ENCODE peak calls at places on chromosome 7, in four cellular contexts. One of them, this sample, is unnamed.

GRCh38 chr7:47183896-47184629 is 397.8 kb downstream of the TNS3 start:
- DNase-seq in NCI-H1105 treated with DMSO at 0.1 percent for 48 hours: peak; percentile 9
- DNase-seq in activated CD4-positive, alpha-beta T cell treated with anti-CD3 and anti-CD28 coated beads, Interleukin-2, amount 10 ng/mL, durations not matched to agents 7 days and 5 days: no peak
- DNase-seq in HT1080: no peak
- DNase-seq in this sample: no peak

GRCh38 chr7:148763622-148764021 is 64.9 kb downstream of the CUL1 start:
- DNase-seq in activated CD4-positive, alpha-beta T cell treated with anti-CD3 and anti-CD28 coated beads, Interleukin-2, amount 10 ng/mL, durations not matched to agents 7 days and 5 days: no peak
- DNase-seq in NCI-H1105 treated with DMSO at 0.1 percent for 48 hours: no peak
- DNase-seq in HT1080: no peak
- DNase-seq in this sample: no peak

GRCh38 chr7:51354897-51355296 is 38.3 kb upstream of the COBL start:
- DNase-seq in HT1080: no peak
- DNase-seq in activated CD4-positive, alpha-beta T cell treated with anti-CD3 and anti-CD28 coated beads, Interleukin-2, amount 10 ng/mL, durations not matched to agents 7 days and 5 days: no peak
- DNase-seq in NCI-H1105 treated with DMSO at 0.1 percent for 48 hours: no peak
- DNase-seq in this sample: no peak

GRCh38 chr7:65750511-65751344 is 122.1 kb upstream of the VKORC1L1 start:
- DNase-seq in HT1080: peak; percentile 91
- DNase-seq in NCI-H1105 treated with DMSO at 0.1 percent for 48 hours: peak; percentile 89
- DNase-seq in activated CD4-positive, alpha-beta T cell treated with anti-CD3 and anti-CD28 coated beads, Interleukin-2, amount 10 ng/mL, durations not matched to agents 7 days and 5 days: peak; percentile 90
- DNase-seq in this sample: peak; percentile 97

GRCh38 chr7:107234436-107234835 is 65.6 kb downstream of the HBP1 start:
- DNase-seq in HT1080: no peak
- DNase-seq in activated CD4-positive, alpha-beta T cell treated with anti-CD3 and anti-CD28 coated beads, Interleukin-2, amount 10 ng/mL, durations not matched to agents 7 days and 5 days: no peak
- DNase-seq in NCI-H1105 treated with DMSO at 0.1 percent for 48 hours: no peak
- DNase-seq in this sample: no peak

GRCh38 chr7:96414931-96415292 is 93.0 kb upstream of the SLC25A13 start:
- DNase-seq in activated CD4-positive, alpha-beta T cell treated with anti-CD3 and anti-CD28 coated beads, Interleukin-2, amount 10 ng/mL, durations not matched to agents 7 days and 5 days: peak; percentile 69
- DNase-seq in NCI-H1105 treated with DMSO at 0.1 percent for 48 hours: peak; percentile 76
- DNase-seq in HT1080: peak; percentile 36
- DNase-seq in this sample: no peak

GRCh38 chr7:29684787-29685650 is 121.3 kb upstream of the WIPF3 start:
- DNase-seq in HT1080: peak; percentile 57
- DNase-seq in activated CD4-positive, alpha-beta T cell treated with anti-CD3 and anti-CD28 coated beads, Interleukin-2, amount 10 ng/mL, durations not matched to agents 7 days and 5 days: peak; percentile 52
- DNase-seq in NCI-H1105 treated with DMSO at 0.1 percent for 48 hours: peak; percentile 56
- DNase-seq in this sample: peak; percentile 90

GRCh38 chr7:30848121-30848855 is 63.4 kb upstream of the AQP1 start:
- DNase-seq in HT1080: no peak
- DNase-seq in activated CD4-positive, alpha-beta T cell treated with anti-CD3 and anti-CD28 coated beads, Interleukin-2, amount 10 ng/mL, durations not matched to agents 7 days and 5 days: no peak
- DNase-seq in NCI-H1105 treated with DMSO at 0.1 percent for 48 hours: no peak
- DNase-seq in this sample: no peak

GRCh38 chr7:157035302-157035701 is 24.8 kb upstream of the MNX1 start:
- DNase-seq in HT1080: peak; percentile 51
- DNase-seq in activated CD4-positive, alpha-beta T cell treated with anti-CD3 and anti-CD28 coated beads, Interleukin-2, amount 10 ng/mL, durations not matched to agents 7 days and 5 days: no peak
- DNase-seq in NCI-H1105 treated with DMSO at 0.1 percent for 48 hours: no peak
- DNase-seq in this sample: no peak

GRCh38 chr7:45000096-45001032 is at the start of gene CCM2:
- DNase-seq in HT1080: peak; percentile 43
- DNase-seq in NCI-H1105 treated with DMSO at 0.1 percent for 48 hours: peak; percentile 23
- DNase-seq in activated CD4-positive, alpha-beta T cell treated with anti-CD3 and anti-CD28 coated beads, Interleukin-2, amount 10 ng/mL, durations not matched to agents 7 days and 5 days: peak; percentile 18
- DNase-seq in this sample: peak; percentile 89

GRCh38 chr7:65974876-65975275 is 7.1 kb downstream of the GUSB start:
- DNase-seq in activated CD4-positive, alpha-beta T cell treated with anti-CD3 and anti-CD28 coated beads, Interleukin-2, amount 10 ng/mL, durations not matched to agents 7 days and 5 days: no peak
- DNase-seq in NCI-H1105 treated with DMSO at 0.1 percent for 48 hours: no peak
- DNase-seq in HT1080: no peak
- DNase-seq in this sample: no peak

GRCh38 chr7:6228363-6228762 is 44.1 kb downstream of the CYTH3 start:
- DNase-seq in HT1080: no peak
- DNase-seq in activated CD4-positive, alpha-beta T cell treated with anti-CD3 and anti-CD28 coated beads, Interleukin-2, amount 10 ng/mL, durations not matched to agents 7 days and 5 days: no peak
- DNase-seq in NCI-H1105 treated with DMSO at 0.1 percent for 48 hours: no peak
- DNase-seq in this sample: no peak

GRCh38 chr7:81908220-81908619 is 138.4 kb upstream of the HGF start:
- DNase-seq in HT1080: no peak
- DNase-seq in activated CD4-positive, alpha-beta T cell treated with anti-CD3 and anti-CD28 coated beads, Interleukin-2, amount 10 ng/mL, durations not matched to agents 7 days and 5 days: no peak
- DNase-seq in NCI-H1105 treated with DMSO at 0.1 percent for 48 hours: no peak
- DNase-seq in this sample: no peak

GRCh38 chr7:6654113-6654841 is 17.2 kb downstream of the ZNF316 start:
- DNase-seq in NCI-H1105 treated with DMSO at 0.1 percent for 48 hours: no peak
- DNase-seq in HT1080: no peak
- DNase-seq in activated CD4-positive, alpha-beta T cell treated with anti-CD3 and anti-CD28 coated beads, Interleukin-2, amount 10 ng/mL, durations not matched to agents 7 days and 5 days: no peak
- DNase-seq in this sample: no peak

GRCh38 chr7:141945356-141945755 is 1.4 kb downstream of the CLEC5A start:
- DNase-seq in HT1080: peak; percentile 81
- DNase-seq in activated CD4-positive, alpha-beta T cell treated with anti-CD3 and anti-CD28 coated beads, Interleukin-2, amount 10 ng/mL, durations not matched to agents 7 days and 5 days: no peak
- DNase-seq in NCI-H1105 treated with DMSO at 0.1 percent for 48 hours: no peak
- DNase-seq in this sample: no peak

GRCh38 chr7:135245826-135246825 is 12.5 kb downstream of the STRA8 start:
- DNase-seq in activated CD4-positive, alpha-beta T cell treated with anti-CD3 and anti-CD28 coated beads, Interleukin-2, amount 10 ng/mL, durations not matched to agents 7 days and 5 days: no peak
- DNase-seq in NCI-H1105 treated with DMSO at 0.1 percent for 48 hours: no peak
- DNase-seq in HT1080: no peak
- DNase-seq in this sample: no peak

GRCh38 chr7:43646603-43647313 is 63.9 kb downstream of the STK17A start:
- DNase-seq in NCI-H1105 treated with DMSO at 0.1 percent for 48 hours: no peak
- DNase-seq in HT1080: peak; percentile 49
- DNase-seq in activated CD4-positive, alpha-beta T cell treated with anti-CD3 and anti-CD28 coated beads, Interleukin-2, amount 10 ng/mL, durations not matched to agents 7 days and 5 days: no peak
- DNase-seq in this sample: no peak

GRCh38 chr7:29282819-29283414 is 88.3 kb downstream of the CHN2 start:
- DNase-seq in HT1080: no peak
- DNase-seq in NCI-H1105 treated with DMSO at 0.1 percent for 48 hours: peak; percentile 26
- DNase-seq in activated CD4-positive, alpha-beta T cell treated with anti-CD3 and anti-CD28 coated beads, Interleukin-2, amount 10 ng/mL, durations not matched to agents 7 days and 5 days: no peak
- DNase-seq in this sample: no peak

GRCh38 chr7:116509982-116510579 is 10.5 kb downstream of the CAV2 start:
- DNase-seq in activated CD4-positive, alpha-beta T cell treated with anti-CD3 and anti-CD28 coated beads, Interleukin-2, amount 10 ng/mL, durations not matched to agents 7 days and 5 days: no peak
- DNase-seq in NCI-H1105 treated with DMSO at 0.1 percent for 48 hours: no peak
- DNase-seq in HT1080: no peak
- DNase-seq in this sample: no peak

GRCh38 chr7:127816354-127817190 is 164.6 kb downstream of the SND1 start:
- DNase-seq in HT1080: no peak
- DNase-seq in NCI-H1105 treated with DMSO at 0.1 percent for 48 hours: no peak
- DNase-seq in activated CD4-positive, alpha-beta T cell treated with anti-CD3 and anti-CD28 coated beads, Interleukin-2, amount 10 ng/mL, durations not matched to agents 7 days and 5 days: no peak
- DNase-seq in this sample: no peak

GRCh38 chr7:5426226-5426475 is 2.5 kb upstream of the TNRC18 start:
- DNase-seq in NCI-H1105 treated with DMSO at 0.1 percent for 48 hours: peak; percentile 71
- DNase-seq in activated CD4-positive, alpha-beta T cell treated with anti-CD3 and anti-CD28 coated beads, Interleukin-2, amount 10 ng/mL, durations not matched to agents 7 days and 5 days: no peak
- DNase-seq in HT1080: peak; percentile 52
- DNase-seq in this sample: no peak

GRCh38 chr7:101690061-101690460 is 61.0 kb upstream of the MYL10 start:
- DNase-seq in HT1080: no peak
- DNase-seq in activated CD4-positive, alpha-beta T cell treated with anti-CD3 and anti-CD28 coated beads, Interleukin-2, amount 10 ng/mL, durations not matched to agents 7 days and 5 days: no peak
- DNase-seq in NCI-H1105 treated with DMSO at 0.1 percent for 48 hours: no peak
- DNase-seq in this sample: no peak

GRCh38 chr7:85041599-85042216 is 145.1 kb downstream of the SEMA3D start:
- DNase-seq in HT1080: peak; percentile 55
- DNase-seq in activated CD4-positive, alpha-beta T cell treated with anti-CD3 and anti-CD28 coated beads, Interleukin-2, amount 10 ng/mL, durations not matched to agents 7 days and 5 days: peak; percentile 9
- DNase-seq in NCI-H1105 treated with DMSO at 0.1 percent for 48 hours: peak; percentile 75
- DNase-seq in this sample: no peak

GRCh38 chr7:94276797-94277196 is 117.9 kb upstream of the COL1A2 start:
- DNase-seq in HT1080: peak; percentile 49
- DNase-seq in activated CD4-positive, alpha-beta T cell treated with anti-CD3 and anti-CD28 coated beads, Interleukin-2, amount 10 ng/mL, durations not matched to agents 7 days and 5 days: no peak
- DNase-seq in NCI-H1105 treated with DMSO at 0.1 percent for 48 hours: peak; percentile 50
- DNase-seq in this sample: no peak

GRCh38 chr7:73549176-73549575 is 8.3 kb downstream of the BCL7B start:
- DNase-seq in activated CD4-positive, alpha-beta T cell treated with anti-CD3 and anti-CD28 coated beads, Interleukin-2, amount 10 ng/mL, durations not matched to agents 7 days and 5 days: no peak
- DNase-seq in HT1080: no peak
- DNase-seq in NCI-H1105 treated with DMSO at 0.1 percent for 48 hours: no peak
- DNase-seq in this sample: no peak

GRCh38 chr7:150430465-150431085 is 19.9 kb upstream of the GIMAP8 start:
- DNase-seq in HT1080: no peak
- DNase-seq in activated CD4-positive, alpha-beta T cell treated with anti-CD3 and anti-CD28 coated beads, Interleukin-2, amount 10 ng/mL, durations not matched to agents 7 days and 5 days: no peak
- DNase-seq in NCI-H1105 treated with DMSO at 0.1 percent for 48 hours: no peak
- DNase-seq in this sample: peak; percentile 61

GRCh38 chr7:101913876-101914275 is 96.5 kb downstream of the CUX1 start:
- DNase-seq in activated CD4-positive, alpha-beta T cell treated with anti-CD3 and anti-CD28 coated beads, Interleukin-2, amount 10 ng/mL, durations not matched to agents 7 days and 5 days: no peak
- DNase-seq in NCI-H1105 treated with DMSO at 0.1 percent for 48 hours: no peak
- DNase-seq in HT1080: no peak
- DNase-seq in this sample: no peak

GRCh38 chr7:36348256-36348655 is 41.4 kb upstream of the ANLN start:
- DNase-seq in NCI-H1105 treated with DMSO at 0.1 percent for 48 hours: no peak
- DNase-seq in HT1080: no peak
- DNase-seq in activated CD4-positive, alpha-beta T cell treated with anti-CD3 and anti-CD28 coated beads, Interleukin-2, amount 10 ng/mL, durations not matched to agents 7 days and 5 days: no peak
- DNase-seq in this sample: no peak

GRCh38 chr7:69674701-69675182 is 76.5 kb downstream of the AUTS2 start:
- DNase-seq in NCI-H1105 treated with DMSO at 0.1 percent for 48 hours: no peak
- DNase-seq in activated CD4-positive, alpha-beta T cell treated with anti-CD3 and anti-CD28 coated beads, Interleukin-2, amount 10 ng/mL, durations not matched to agents 7 days and 5 days: no peak
- DNase-seq in HT1080: no peak
- DNase-seq in this sample: no peak

GRCh38 chr7:87564290-87564963 is 36.3 kb downstream of the ABCB1 start:
- DNase-seq in NCI-H1105 treated with DMSO at 0.1 percent for 48 hours: peak; percentile 10
- DNase-seq in HT1080: peak; percentile 45
- DNase-seq in activated CD4-positive, alpha-beta T cell treated with anti-CD3 and anti-CD28 coated beads, Interleukin-2, amount 10 ng/mL, durations not matched to agents 7 days and 5 days: peak; percentile 24
- DNase-seq in this sample: no peak

GRCh38 chr7:128405345-128406146 is 4.2 kb downstream of the IMPDH1 start:
- DNase-seq in HT1080: no peak
- DNase-seq in activated CD4-positive, alpha-beta T cell treated with anti-CD3 and anti-CD28 coated beads, Interleukin-2, amount 10 ng/mL, durations not matched to agents 7 days and 5 days: peak; percentile 51
- DNase-seq in NCI-H1105 treated with DMSO at 0.1 percent for 48 hours: peak; percentile 32
- DNase-seq in this sample: peak; percentile 77

This sample was measured in Right ventricle myocardium inferior.